ENCODE peak calls at places on chromosomes 6 and 20, in ten cellular contexts. R, S, T, G, Y, J, C, P, Z and Q are unnamed samples.

GRCh38 chr20:62858059-62858458 is 3.6 kb downstream of the TCFL5 start:
- DNase-seq in R (no peak), S (no peak), T (no peak), G (peak; percentile 34), Y (no peak), J (no peak), C (no peak), P (no peak), Z (no peak), Q (no peak)

GRCh38 chr6:43776115-43776798 is 6.2 kb downstream of the VEGFA start:
- DNase-seq in R (no peak), S (no peak), T (no peak), G (no peak), Y (no peak), J (no peak), C (no peak), P (no peak), Z (no peak), Q (no peak)

GRCh38 chr6:169070506-169071176 is 183.0 kb downstream of the THBS2 start:
- DNase-seq in R (peak; percentile 33), S (peak; percentile 72), T (peak; percentile 26), G (no peak), Y (no peak), J (no peak), C (peak; percentile 99), P (no peak), Z (peak; percentile 100), Q (peak; percentile 65)

GRCh38 chr6:33886673-33887144 is 82.9 kb upstream of the MLN start:
- DNase-seq in R (peak; percentile 33), S (no peak), T (no peak), G (no peak), Y (peak; percentile 27), J (no peak), C (peak; percentile 61), P (no peak), Z (peak; percentile 38), Q (peak; percentile 31)

GRCh38 chr6:90216081-90216977 is 80.3 kb downstream of the BACH2 start:
- DNase-seq in R (peak; percentile 23), S (no peak), T (no peak), G (no peak), Y (no peak), J (no peak), C (no peak), P (no peak), Z (peak; percentile 86), Q (no peak)

GRCh38 chr6:16602035-16602434 is 159.2 kb downstream of the ATXN1 start:
- DNase-seq in R (no peak), S (no peak), T (no peak), G (no peak), Y (no peak), J (no peak), C (no peak), P (no peak), Z (no peak), Q (no peak)

GRCh38 chr6:43334466-43335095 is 26.0 kb upstream of the CRIP3 start:
- DNase-seq in R (no peak), S (no peak), T (peak; percentile 82), G (no peak), Y (no peak), J (no peak), C (peak; percentile 82), P (no peak), Z (peak; percentile 62), Q (peak; percentile 69)

GRCh38 chr6:13319891-13320564 is 8.3 kb downstream of the TBC1D7 start:
- DNase-seq in R (no peak), S (no peak), T (no peak), G (no peak), Y (no peak), J (no peak), C (no peak), P (no peak), Z (no peak), Q (no peak)

GRCh38 chr6:7997311-7997710 is 66.9 kb downstream of the BLOC1S5 start:
- DNase-seq in R (no peak), S (no peak), T (no peak), G (no peak), Y (no peak), J (no peak), C (no peak), P (no peak), Z (no peak), Q (no peak)